ENCODE peak calls at places on chromosomes 4 and X, in seven cellular contexts. One of them, this sample, is unnamed.

GRCh38 chr4:1195894-1196401 is 23.6 kb upstream of the SPON2 start:
- DNase-seq in Calu3: no peak
- DNase-seq in GM23338: no peak
- DNase-seq in astrocyte: no peak
- DNase-seq in stomach: no peak
- DNase-seq in cardiac fibroblast: no peak
- DNase-seq in GM12865: peak; percentile 0
- DNase-seq in this sample: no peak

GRCh38 chr4:168740686-168741085 is 243.8 kb downstream of the PALLD start:
- DNase-seq in Calu3: no peak
- DNase-seq in GM23338: no peak
- DNase-seq in astrocyte: no peak
- DNase-seq in stomach: no peak
- DNase-seq in cardiac fibroblast: no peak
- DNase-seq in GM12865: no peak
- DNase-seq in this sample: no peak

GRCh38 chr4:10738826-10739489 is 54.4 kb upstream of the CLNK start:
- DNase-seq in Calu3: no peak
- DNase-seq in GM23338: no peak
- DNase-seq in astrocyte: peak; percentile 37
- DNase-seq in stomach: no peak
- DNase-seq in cardiac fibroblast: peak; percentile 23
- DNase-seq in GM12865: no peak
- DNase-seq in this sample: no peak

GRCh38 chrX:22666441-22666840 is 333.3 kb upstream of the DDX53 start:
- DNase-seq in Calu3: no peak
- DNase-seq in GM23338: peak; percentile 73
- DNase-seq in astrocyte: no peak
- DNase-seq in stomach: no peak
- DNase-seq in cardiac fibroblast: peak; percentile 54
- DNase-seq in GM12865: peak; percentile 18
- DNase-seq in this sample: no peak

GRCh38 chrX:40644175-40644574 is 3.2 kb downstream of the CXorf38 start:
- DNase-seq in Calu3: no peak
- DNase-seq in GM23338: no peak
- DNase-seq in astrocyte: no peak
- DNase-seq in stomach: no peak
- DNase-seq in cardiac fibroblast: peak; percentile 68
- DNase-seq in GM12865: no peak
- DNase-seq in this sample: no peak

GRCh38 chrX:6052111-6052745 is 176.4 kb downstream of the NLGN4X start:
- DNase-seq in Calu3: no peak
- DNase-seq in GM23338: no peak
- DNase-seq in astrocyte: peak; percentile 57
- DNase-seq in stomach: no peak
- DNase-seq in cardiac fibroblast: no peak
- DNase-seq in GM12865: no peak
- DNase-seq in this sample: no peak

GRCh38 chrX:68196939-68197791 is 236.1 kb downstream of the OPHN1 start:
- DNase-seq in Calu3: peak; percentile 56
- DNase-seq in GM23338: peak; percentile 72
- DNase-seq in astrocyte: peak; percentile 20
- DNase-seq in stomach: no peak
- DNase-seq in cardiac fibroblast: peak; percentile 58
- DNase-seq in GM12865: peak; percentile 37
- DNase-seq in this sample: peak; percentile 8

GRCh38 chr4:153038493-153039311 is 102.6 kb downstream of the FHDC1 start:
- DNase-seq in Calu3: no peak
- DNase-seq in GM23338: peak; percentile 29
- DNase-seq in astrocyte: no peak
- DNase-seq in stomach: peak; percentile 33
- DNase-seq in cardiac fibroblast: no peak
- DNase-seq in GM12865: no peak
- DNase-seq in this sample: no peak

GRCh38 chrX:100829730-100830129 is 9.5 kb downstream of the CSTF2 start:
- DNase-seq in Calu3: no peak
- DNase-seq in GM23338: no peak
- DNase-seq in astrocyte: peak; percentile 8
- DNase-seq in stomach: no peak
- DNase-seq in cardiac fibroblast: peak; percentile 81
- DNase-seq in GM12865: peak; percentile 63
- DNase-seq in this sample: no peak

GRCh38 chrX:16914058-16914457 is 32.4 kb upstream of the REPS2 start:
- DNase-seq in Calu3: no peak
- DNase-seq in GM23338: no peak
- DNase-seq in astrocyte: no peak
- DNase-seq in stomach: no peak
- DNase-seq in cardiac fibroblast: peak; percentile 27
- DNase-seq in GM12865: no peak
- DNase-seq in this sample: no peak

GRCh38 chrX:7946960-7947359 is 19.7 kb upstream of the PNPLA4 start:
- DNase-seq in Calu3: no peak
- DNase-seq in GM23338: peak; percentile 2
- DNase-seq in astrocyte: no peak
- DNase-seq in stomach: no peak
- DNase-seq in cardiac fibroblast: no peak
- DNase-seq in GM12865: no peak
- DNase-seq in this sample: no peak

GRCh38 chrX:7943600-7944245 is 16.5 kb upstream of the PNPLA4 start:
- DNase-seq in Calu3: no peak
- DNase-seq in GM23338: no peak
- DNase-seq in astrocyte: peak; percentile 6
- DNase-seq in stomach: peak; percentile 39
- DNase-seq in cardiac fibroblast: no peak
- DNase-seq in GM12865: no peak
- DNase-seq in this sample: no peak

DNA sequence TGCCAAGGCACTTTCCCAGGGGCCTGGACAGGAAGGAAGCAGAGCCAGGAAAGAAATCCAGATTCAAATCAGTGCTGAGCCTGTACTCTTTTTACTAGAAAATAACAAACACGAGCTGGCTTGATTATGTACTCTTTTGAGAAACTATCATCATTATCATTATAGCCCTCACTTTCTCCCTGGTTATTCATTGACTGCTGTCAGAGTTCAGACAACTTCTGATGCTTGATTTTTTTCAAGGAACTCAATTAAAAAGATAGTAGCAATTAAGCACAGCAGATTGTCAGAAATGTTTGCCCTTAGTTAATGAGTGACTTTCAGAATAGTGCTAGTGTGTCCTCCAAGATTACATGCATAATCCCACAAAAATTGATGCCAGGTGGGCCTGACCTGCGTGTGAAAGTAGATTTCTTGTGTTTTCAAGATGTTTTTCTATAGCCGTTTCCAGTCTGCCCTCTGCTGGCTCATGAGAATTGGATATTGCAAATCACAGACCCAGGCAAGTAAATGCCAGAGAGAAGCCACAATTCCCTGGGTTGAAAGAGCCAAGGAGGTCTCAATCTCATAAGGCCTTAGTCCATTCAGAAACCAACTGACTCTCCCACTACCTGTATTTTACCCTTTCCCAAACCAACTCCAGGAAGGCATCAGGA is 14.3 kb upstream of the PNPLA4 start:
- DNase-seq in Calu3: peak; percentile 3
- DNase-seq in GM23338: peak; percentile 37
- DNase-seq in astrocyte: no peak
- DNase-seq in stomach: no peak
- DNase-seq in cardiac fibroblast: peak; percentile 11
- DNase-seq in GM12865: peak; percentile 16
- DNase-seq in this sample: no peak
- TF ChIP-seq CTCF in Calu3: peak; percentile 22
- TF ChIP-seq CTCF in GM23338: peak; percentile 50
- TF ChIP-seq CTCF in astrocyte: peak; percentile 36
- TF ChIP-seq CTCF in stomach: no peak
- TF ChIP-seq CTCF in cardiac fibroblast: peak; percentile 15
- TF ChIP-seq CTCF in GM12865: peak; percentile 12
- TF ChIP-seq CTCF in this sample: peak; percentile 39

GRCh38 chr4:95541889-95542607 is 6.7 kb downstream of the UNC5C start:
- DNase-seq in Calu3: no peak
- DNase-seq in GM23338: no peak
- DNase-seq in astrocyte: no peak
- DNase-seq in stomach: no peak
- DNase-seq in cardiac fibroblast: peak; percentile 60
- DNase-seq in GM12865: peak; percentile 56
- DNase-seq in this sample: no peak

GRCh38 chr4:95546236-95546635 is 2.5 kb downstream of the UNC5C start:
- DNase-seq in Calu3: no peak
- DNase-seq in GM23338: no peak
- DNase-seq in astrocyte: no peak
- DNase-seq in stomach: no peak
- DNase-seq in cardiac fibroblast: peak; percentile 35
- DNase-seq in GM12865: no peak
- DNase-seq in this sample: no peak

GRCh38 chr4:95546866-95547707 is 1.7 kb downstream of the UNC5C start:
- DNase-seq in Calu3: no peak
- DNase-seq in GM23338: peak; percentile 53
- DNase-seq in astrocyte: no peak
- DNase-seq in stomach: no peak
- DNase-seq in cardiac fibroblast: peak; percentile 41
- DNase-seq in GM12865: no peak
- DNase-seq in this sample: no peak

GRCh38 chr4:95545526-95545925 is 3.2 kb downstream of the UNC5C start:
- DNase-seq in Calu3: no peak
- DNase-seq in GM23338: no peak
- DNase-seq in astrocyte: no peak
- DNase-seq in stomach: no peak
- DNase-seq in cardiac fibroblast: peak; percentile 34
- DNase-seq in GM12865: no peak
- DNase-seq in this sample: no peak

GRCh38 chr4:95544433-95545103 is 4.2 kb downstream of the UNC5C start:
- DNase-seq in Calu3: no peak
- DNase-seq in GM23338: peak; percentile 24
- DNase-seq in astrocyte: no peak
- DNase-seq in stomach: no peak
- DNase-seq in cardiac fibroblast: peak; percentile 65
- DNase-seq in GM12865: no peak
- DNase-seq in this sample: no peak
- TF ChIP-seq CTCF in Calu3: no peak
- TF ChIP-seq CTCF in GM23338: peak; percentile 34
- TF ChIP-seq CTCF in astrocyte: no peak
- TF ChIP-seq CTCF in stomach: no peak
- TF ChIP-seq CTCF in cardiac fibroblast: peak; percentile 33
- TF ChIP-seq CTCF in GM12865: no peak
- TF ChIP-seq CTCF in this sample: no peak

GRCh38 chrX:106621836-106622235 is 10.1 kb downstream of the RADX start:
- DNase-seq in Calu3: no peak
- DNase-seq in GM23338: no peak
- DNase-seq in astrocyte: no peak
- DNase-seq in stomach: no peak
- DNase-seq in cardiac fibroblast: no peak
- DNase-seq in GM12865: no peak
- DNase-seq in this sample: no peak

GRCh38 chrX:106615041-106615440 is 3.3 kb downstream of the RADX start:
- DNase-seq in Calu3: no peak
- DNase-seq in GM23338: peak; percentile 2
- DNase-seq in astrocyte: peak; percentile 2
- DNase-seq in stomach: no peak
- DNase-seq in cardiac fibroblast: no peak
- DNase-seq in GM12865: no peak
- DNase-seq in this sample: no peak

DNA sequence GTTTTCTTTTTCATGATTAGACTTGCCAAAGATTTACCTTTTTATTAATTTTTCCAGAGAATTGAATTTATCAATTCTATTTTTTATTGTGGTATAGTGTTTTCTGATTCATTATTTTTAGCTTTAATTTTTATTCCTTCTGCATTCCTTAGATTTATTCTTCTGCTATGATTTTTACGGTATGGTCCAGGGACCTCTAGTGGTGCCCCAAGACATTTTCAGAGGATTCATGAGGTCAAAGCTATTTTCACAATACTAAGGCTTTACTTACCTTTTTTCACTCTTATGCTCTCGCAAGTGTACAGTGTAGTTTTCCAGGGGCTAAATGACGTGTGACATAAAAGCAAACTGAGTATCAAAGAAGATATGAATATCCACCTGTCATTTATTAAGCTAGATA is 8.0 kb downstream of the RADX start:
- DNase-seq in Calu3: peak; percentile 1
- DNase-seq in GM23338: peak; percentile 2
- DNase-seq in astrocyte: no peak
- DNase-seq in stomach: no peak
- DNase-seq in cardiac fibroblast: peak; percentile 23
- DNase-seq in GM12865: peak; percentile 10
- DNase-seq in this sample: no peak
- TF ChIP-seq CTCF in Calu3: no peak
- TF ChIP-seq CTCF in GM23338: peak; percentile 43
- TF ChIP-seq CTCF in astrocyte: peak; percentile 39
- TF ChIP-seq CTCF in stomach: peak; percentile 14
- TF ChIP-seq CTCF in cardiac fibroblast: peak; percentile 45
- TF ChIP-seq CTCF in GM12865: peak; percentile 32
- TF ChIP-seq CTCF in this sample: peak; percentile 29

GRCh38 chr4:44446191-44446590 is 2.4 kb downstream of the KCTD8 start:
- DNase-seq in Calu3: no peak
- DNase-seq in GM23338: no peak
- DNase-seq in astrocyte: no peak
- DNase-seq in stomach: no peak
- DNase-seq in cardiac fibroblast: no peak
- DNase-seq in GM12865: no peak
- DNase-seq in this sample: no peak

GRCh38 chr4:44446801-44447562 is 1.6 kb downstream of the KCTD8 start:
- DNase-seq in Calu3: no peak
- DNase-seq in GM23338: peak; percentile 39
- DNase-seq in astrocyte: no peak
- DNase-seq in stomach: peak; percentile 33
- DNase-seq in cardiac fibroblast: no peak
- DNase-seq in GM12865: no peak
- DNase-seq in this sample: no peak

GRCh38 chr4:44447563-44448504 is 775 bp downstream of the KCTD8 start:
- DNase-seq in Calu3: no peak
- DNase-seq in GM23338: peak; percentile 65
- DNase-seq in astrocyte: peak; percentile 47
- DNase-seq in stomach: peak; percentile 70
- DNase-seq in cardiac fibroblast: peak; percentile 30
- DNase-seq in GM12865: peak; percentile 2
- DNase-seq in this sample: no peak

DNA sequence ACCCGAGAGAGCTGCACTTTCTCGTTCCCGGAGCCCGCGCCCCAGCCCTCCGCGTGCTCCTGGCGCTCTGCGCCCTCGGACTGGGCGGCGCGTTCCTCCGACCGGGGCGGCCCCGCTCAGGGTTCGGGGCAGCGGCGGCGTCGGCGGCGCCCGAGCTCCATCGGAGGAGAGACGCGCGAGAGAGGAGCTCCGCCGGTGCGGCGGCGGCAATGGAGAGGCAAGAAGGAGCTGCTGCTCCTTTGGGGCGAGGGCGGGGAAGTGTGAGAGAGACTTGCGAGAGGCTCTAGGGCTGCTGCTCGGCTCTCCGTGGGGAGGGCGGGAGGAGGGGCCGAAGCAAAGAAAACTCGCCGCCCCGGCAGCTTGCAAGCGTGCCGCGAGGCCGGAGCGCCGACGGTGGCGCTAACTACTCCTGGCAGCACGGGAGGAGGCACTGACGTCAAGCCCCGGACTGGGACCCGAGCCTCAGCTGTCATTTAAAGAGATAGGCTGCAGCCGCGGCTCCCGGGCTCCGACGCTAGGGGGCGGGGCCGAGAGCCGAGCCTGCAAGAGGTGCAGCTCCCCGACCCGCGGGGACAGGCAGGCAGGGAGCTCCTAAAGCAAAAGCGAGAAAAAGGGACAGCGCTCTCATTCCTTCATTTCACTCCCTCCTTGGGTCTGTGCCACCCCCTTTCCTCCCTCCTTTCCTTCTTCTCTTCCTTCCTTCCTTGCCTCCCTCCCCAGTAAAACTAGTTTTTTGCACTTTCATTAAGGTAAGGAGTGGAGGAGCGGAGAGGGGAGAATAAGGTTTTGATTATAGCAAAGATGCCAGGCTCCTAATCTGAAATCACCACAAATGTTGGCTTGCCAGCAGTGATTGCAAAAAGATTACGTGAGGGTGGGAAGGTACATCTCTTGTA is at the start of gene KCTD8:
- DNase-seq in Calu3: peak; percentile 37
- DNase-seq in GM23338: peak; percentile 97
- DNase-seq in astrocyte: peak; percentile 86
- DNase-seq in stomach: peak; percentile 93
- DNase-seq in cardiac fibroblast: peak; percentile 74
- DNase-seq in GM12865: peak; percentile 83
- DNase-seq in this sample: peak; percentile 49
- TF ChIP-seq CTCF in Calu3: no peak
- TF ChIP-seq CTCF in GM23338: peak; percentile 73
- TF ChIP-seq CTCF in astrocyte: peak; percentile 43
- TF ChIP-seq CTCF in stomach: peak; percentile 73
- TF ChIP-seq CTCF in cardiac fibroblast: peak; percentile 76
- TF ChIP-seq CTCF in GM12865: peak; percentile 66
- TF ChIP-seq CTCF in this sample: peak; percentile 79